ENCODE peak calls at places on chromosomes 2 and 18, in six cellular contexts. Y is H1, E is GM12891, P is GM12878, A is SK-N-SH, M is K562. U is an unnamed sample.

GRCh38 chr2:53512071-53512841 is 255.3 kb upstream of the CHAC2 start:
- DNase-seq in Y (no peak), E (no peak), P (no peak), A (no peak), M (no peak), U (no peak)

GRCh38 chr2:218402491-218402901 is 2.8 kb downstream of the CTDSP1 start:
- DNase-seq in Y (no peak), E (no peak), P (no peak), A (no peak), M (no peak), U (no peak)

GRCh38 chr2:120559401-120559800 is 176.3 kb upstream of the GLI2 start:
- DNase-seq in Y (no peak), E (no peak), P (no peak), A (no peak), M (no peak), U (no peak)

GRCh38 chr2:62817995-62818713 is 112.6 kb downstream of the EHBP1 start:
- DNase-seq in Y (no peak), E (no peak), P (no peak), A (no peak), M (no peak), U (no peak)

GRCh38 chr18:13605477-13605876 is 120.9 kb downstream of the FAM210A start:
- DNase-seq in Y (no peak), E (no peak), P (no peak), A (no peak), M (no peak), U (no peak)

GRCh38 chr18:45664824-45665763 is 49.8 kb downstream of the SLC14A2 start:
- DNase-seq in Y (peak; percentile 27), E (peak; percentile 53), P (no peak), A (peak; percentile 71), M (peak; percentile 55), U (no peak)

GRCh38 chr18:21868770-21869169 is 128.2 kb downstream of the MIB1 start:
- DNase-seq in Y (no peak), E (no peak), P (no peak), A (no peak), M (no peak), U (no peak)

GRCh38 chr2:111191877-111192276 is 71.2 kb downstream of the BCL2L11 start:
- DNase-seq in Y (no peak), E (no peak), P (no peak), A (no peak), M (no peak), U (no peak)

GRCh38 chr2:176121377-176122111 is 975 bp upstream of the HOXD9 start:
- DNase-seq in Y (no peak), E (no peak), P (no peak), A (peak; percentile 66), M (no peak), U (no peak)

GRCh38 chr18:30432349-30432748 is 610.2 kb downstream of the DSC3 start:
- DNase-seq in Y (no peak), E (no peak), P (no peak), A (no peak), M (no peak), U (no peak)

GRCh38 chr2:158761626-158762025 is 33.5 kb upstream of the DAPL1 start:
- DNase-seq in Y (no peak), E (no peak), P (no peak), A (no peak), M (no peak), U (no peak)

GRCh38 chr2:19881866-19882265 is 19.9 kb downstream of the TTC32 start:
- DNase-seq in Y (no peak), E (no peak), P (no peak), A (no peak), M (no peak), U (no peak)

GRCh38 chr2:74221604-74222299 is 23.3 kb downstream of the MTHFD2 start:
- DNase-seq in Y (no peak), E (no peak), P (no peak), A (no peak), M (no peak), U (no peak)

GRCh38 chr2:105814291-105814940 is 69.7 kb downstream of the NCK2 start:
- DNase-seq in Y (no peak), E (no peak), P (no peak), A (no peak), M (no peak), U (no peak)

GRCh38 chr18:62183578-62184195 is 3.2 kb downstream of the PIGN start:
- DNase-seq in Y (no peak), E (no peak), P (no peak), A (peak; percentile 30), M (no peak), U (no peak)

GRCh38 chr2:54810236-54810635 is 86.8 kb downstream of the EML6 start:
- DNase-seq in Y (no peak), E (no peak), P (no peak), A (no peak), M (no peak), U (no peak)

GRCh38 chr2:120993661-120994060 is 258.0 kb downstream of the GLI2 start:
- DNase-seq in Y (no peak), E (no peak), P (no peak), A (no peak), M (no peak), U (no peak)

GRCh38 chr2:104969564-104969963 is 68.3 kb upstream of the MRPS9 start:
- DNase-seq in Y (peak; percentile 23), E (no peak), P (no peak), A (no peak), M (peak; percentile 2), U (no peak)

GRCh38 chr2:18987592-18988073 is 370.8 kb downstream of the OSR1 start:
- DNase-seq in Y (no peak), E (no peak), P (no peak), A (no peak), M (no peak), U (no peak)

GRCh38 chr2:12177052-12177994 is 430.9 kb downstream of the LPIN1 start:
- DNase-seq in Y (no peak), E (peak; percentile 18), P (peak; percentile 45), A (peak; percentile 80), M (peak; percentile 89), U (peak; percentile 34)

GRCh38 chr2:233829193-233830110 is 24.9 kb downstream of the HJURP start:
- DNase-seq in Y (no peak), E (no peak), P (no peak), A (no peak), M (no peak), U (no peak)

GRCh38 chr2:10983711-10984110 is 72.0 kb downstream of the KCNF1 start:
- DNase-seq in Y (no peak), E (no peak), P (no peak), A (no peak), M (no peak), U (no peak)

GRCh38 chr18:62777814-62778213 is 62.5 kb downstream of the PHLPP1 start:
- DNase-seq in Y (no peak), E (no peak), P (no peak), A (no peak), M (no peak), U (no peak)

GRCh38 chr2:201965550-201965949 is 68.1 kb upstream of the FZD7 start:
- DNase-seq in Y (no peak), E (no peak), P (no peak), A (no peak), M (no peak), U (no peak)

GRCh38 chr2:66509326-66509811 is 74.4 kb downstream of the MEIS1 start:
- DNase-seq in Y (no peak), E (no peak), P (no peak), A (no peak), M (no peak), U (no peak)

GRCh38 chr2:64482765-64483504 is 29.0 kb downstream of the LGALSL start:
- DNase-seq in Y (no peak), E (no peak), P (no peak), A (peak; percentile 41), M (no peak), U (no peak)
- TF ChIP-seq TAF1 in Y (no peak), E (no peak), P (no peak), A (no peak), M (no peak), U (no peak)

GRCh38 chr2:8003462-8004075 is 678.3 kb upstream of the ID2 start:
- DNase-seq in Y (no peak), E (no peak), P (no peak), A (peak; percentile 93), M (peak; percentile 17), U (no peak)
- TF ChIP-seq TAF1 in Y (no peak), E (no peak), P (no peak), A (no peak), M (no peak), U (no peak)

GRCh38 chr18:32175265-32175664 is 14.6 kb upstream of the MEP1B start:
- DNase-seq in Y (no peak), E (no peak), P (no peak), A (no peak), M (no peak), U (no peak)
- TF ChIP-seq TAF1 in Y (no peak), E (no peak), P (no peak), A (no peak), M (no peak), U (no peak)

DNA sequence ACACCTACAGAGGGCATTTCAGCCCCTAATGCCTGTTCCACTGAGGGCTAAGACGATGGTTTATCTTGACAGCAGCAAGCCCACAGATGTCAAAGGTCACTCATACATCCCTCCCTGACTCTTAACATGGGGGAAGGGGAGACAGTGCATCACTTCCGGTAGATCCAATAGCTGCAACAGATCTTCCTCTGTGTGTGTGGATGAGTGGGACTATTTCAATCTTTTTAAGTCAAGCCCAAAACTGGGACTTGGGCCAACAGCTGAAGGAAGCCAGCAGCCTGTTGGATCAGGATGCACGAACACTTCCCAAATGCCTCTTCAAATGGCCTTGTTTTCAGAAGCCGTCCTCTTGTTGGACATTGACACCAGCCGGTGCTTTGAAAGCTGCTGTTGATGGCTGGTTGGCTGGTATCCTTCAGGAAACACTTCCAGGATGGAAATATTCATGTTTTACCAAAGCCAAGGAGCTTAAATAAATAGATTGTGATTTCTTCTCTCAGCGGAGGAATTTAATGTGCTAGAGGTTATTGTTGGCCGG is 59.2 kb downstream of the IL1R2 start:
- DNase-seq in Y (no peak), E (no peak), P (no peak), A (no peak), M (peak; percentile 61), U (no peak)
- TF ChIP-seq TAF1 in Y (no peak), E (no peak), P (no peak), A (no peak), M (no peak), U (no peak)

U was measured in GM12892.